ENCODE peak calls at places on chromosome 5, in five cellular contexts. E is K562, X is GM12878, L is HepG2, M is H1. Q is an unnamed sample.

GRCh38 chr5:172846677-172847076 is 12.6 kb downstream of the ERGIC1 start:
- DNase-seq in M (no peak), X (no peak), E (no peak), L (no peak), Q (no peak)

GRCh38 chr5:119363936-119364335 is 8.1 kb downstream of the TNFAIP8 start:
- DNase-seq in X (peak), M (no peak), E (no peak), L (no peak), Q (no peak)

GRCh38 chr5:177195307-177195952 is 61.9 kb downstream of the NSD1 start:
- DNase-seq in X (no peak), E (no peak), L (no peak), M (no peak), Q (no peak)

GRCh38 chr5:176870110-176870591 is 29.0 kb downstream of the HK3 start:
- DNase-seq in X (no peak), L (peak), M (peak), E (peak), Q (peak)

GRCh38 chr5:101932599-101932998 is 363.5 kb downstream of the SLCO4C1 start:
- DNase-seq in E (no peak), X (no peak), M (no peak), L (peak), Q (no peak)

GRCh38 chr5:18285257-18285656 is 651.0 kb downstream of the TAF11L14 start:
- DNase-seq in E (no peak), M (no peak), L (no peak), X (no peak), Q (no peak)

GRCh38 chr5:139747583-139748504 is 47.8 kb upstream of the PSD2 start:
- DNase-seq in M (no peak), E (peak), X (no peak), L (no peak), Q (no peak)

GRCh38 chr5:75335952-75336624 is 932 bp upstream of the HMGCR start:
- DNase-seq in L (peak), X (peak), E (peak), M (no peak), Q (peak)

GRCh38 chr5:138282918-138283742 is 8.7 kb upstream of the GFRA3 start:
- DNase-seq in M (no peak), X (no peak), E (peak), L (peak), Q (peak)

GRCh38 chr5:45696206-45696836 is at the start of gene HCN1:
- DNase-seq in X (no peak), L (peak), E (no peak), M (peak), Q (peak)

GRCh38 chr5:76941000-76941399 is 11.8 kb upstream of the CRHBP start:
- DNase-seq in L (no peak), E (no peak), M (no peak), X (no peak), Q (no peak)

GRCh38 chr5:58648846-58649245 is 66.0 kb downstream of the RAB3C start:
- DNase-seq in X (no peak), L (no peak), E (no peak), M (no peak), Q (no peak)
- TF ChIP-seq HDAC2 in X (no peak), L (no peak), E (no peak), M (no peak), Q (no peak)

DNA sequence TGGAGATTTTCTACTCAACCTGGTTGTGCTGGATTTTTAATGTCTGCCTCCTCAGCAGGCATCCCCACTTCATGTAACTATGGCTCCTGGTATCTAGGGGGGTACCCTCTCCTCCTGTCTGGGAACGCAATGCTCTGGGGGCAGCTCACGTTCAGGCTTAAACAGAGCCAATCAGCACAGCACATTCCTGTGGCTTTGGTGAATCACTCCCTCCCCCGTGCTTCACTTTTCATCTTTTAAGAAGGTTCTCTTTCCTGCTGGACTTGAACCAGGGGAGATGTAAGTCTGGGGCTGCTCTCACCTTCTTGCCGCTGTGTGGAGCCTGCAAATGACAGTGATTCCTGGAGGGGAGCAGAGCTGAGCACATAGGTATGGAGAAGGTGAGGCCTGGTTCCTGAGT is 101.2 kb downstream of the MSX2 start:
- DNase-seq in M (no peak), X (no peak), E (no peak), L (no peak), Q (no peak)
- TF ChIP-seq HDAC2 in M (no peak), X (no peak), E (no peak), L (no peak), Q (no peak)

GRCh38 chr5:39361306-39361705 is 3.0 kb downstream of the C9 start:
- DNase-seq in M (no peak), X (no peak), L (no peak), E (no peak), Q (no peak)
- TF ChIP-seq HDAC2 in M (no peak), X (no peak), L (no peak), E (no peak), Q (no peak)

GRCh38 chr5:145236966-145237365 is 598.2 kb downstream of the PRELID2 start:
- DNase-seq in L (no peak), E (no peak), M (no peak), X (no peak), Q (no peak)

GRCh38 chr5:145236127-145236526 is 599.0 kb downstream of the PRELID2 start:
- DNase-seq in L (no peak), X (no peak), E (no peak), M (no peak), Q (no peak)

GRCh38 chr5:145243016-145243415 is 592.1 kb downstream of the PRELID2 start:
- DNase-seq in E (no peak), M (no peak), L (no peak), X (no peak), Q (no peak)

GRCh38 chr5:145233461-145233860 is 601.7 kb downstream of the PRELID2 start:
- DNase-seq in M (no peak), X (no peak), E (no peak), L (no peak), Q (no peak)

GRCh38 chr5:145237843-145238242 is 597.3 kb downstream of the PRELID2 start:
- DNase-seq in X (no peak), L (peak), E (no peak), M (peak), Q (no peak)
- TF ChIP-seq HDAC2 in X (no peak), L (no peak), E (no peak), M (no peak), Q (no peak)

DNA sequence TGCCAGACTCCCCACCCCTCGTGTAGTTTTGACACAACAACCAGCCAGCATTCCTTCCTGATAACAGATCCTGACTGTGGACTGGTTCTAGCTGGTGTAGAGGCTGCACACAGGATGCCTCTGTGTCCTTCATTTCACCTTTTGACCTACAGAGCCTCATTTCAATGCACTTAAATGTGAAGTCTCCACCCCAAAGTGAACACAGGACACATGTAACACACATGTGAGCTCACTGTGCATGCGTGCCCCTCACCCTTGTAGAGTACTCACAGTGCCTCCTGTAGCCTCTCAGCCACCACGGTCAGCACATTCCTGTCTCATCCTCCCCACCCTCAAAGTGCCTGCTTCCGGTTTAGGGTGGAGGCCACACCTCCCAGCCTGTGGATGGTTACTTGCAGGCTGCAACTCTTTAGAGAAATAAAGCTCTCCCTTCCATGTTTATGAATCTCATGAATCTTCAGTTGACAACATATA is 11.6 kb upstream of the NKD2 start:
- DNase-seq in X (no peak), E (peak), M (no peak), L (peak), Q (peak)
- TF ChIP-seq HDAC2 in X (no peak), E (no peak), M (no peak), L (no peak), Q (no peak)